ENCODE peak calls at places on chromosome 11, in four cellular contexts. One of them, this sample, is unnamed.

GRCh38 chr11:47858169-47858543 is 10.0 kb upstream of the NUP160 start:
- DNase-seq in adrenal gland: no peak
- DNase-seq in H9: no peak
- DNase-seq in hepatocyte: peak; percentile 27
- DNase-seq in this sample: no peak

GRCh38 chr11:121036981-121037380 is 13.1 kb downstream of the TBCEL start:
- DNase-seq in adrenal gland: no peak
- DNase-seq in H9: no peak
- DNase-seq in hepatocyte: no peak
- DNase-seq in this sample: no peak

GRCh38 chr11:87604350-87604749 is 566.6 kb downstream of the TMEM135 start:
- DNase-seq in adrenal gland: no peak
- DNase-seq in H9: no peak
- DNase-seq in hepatocyte: no peak
- DNase-seq in this sample: no peak

GRCh38 chr11:2778630-2779498 is 79.1 kb upstream of the KCNQ1OT1 start:
- DNase-seq in adrenal gland: peak; percentile 90
- DNase-seq in H9: peak; percentile 28
- DNase-seq in hepatocyte: peak; percentile 92
- DNase-seq in this sample: peak; percentile 44

GRCh38 chr11:97202613-97203292 is 812.9 kb downstream of the JRKL start:
- DNase-seq in adrenal gland: no peak
- DNase-seq in H9: no peak
- DNase-seq in hepatocyte: no peak
- DNase-seq in this sample: no peak

GRCh38 chr11:44708523-44709280 is 18.1 kb upstream of the TSPAN18 start:
- DNase-seq in adrenal gland: no peak
- DNase-seq in H9: no peak
- DNase-seq in hepatocyte: no peak
- DNase-seq in this sample: no peak

GRCh38 chr11:100872951-100873350 is 185.9 kb downstream of the ARHGAP42 start:
- DNase-seq in adrenal gland: no peak
- DNase-seq in H9: no peak
- DNase-seq in hepatocyte: no peak
- DNase-seq in this sample: no peak

GRCh38 chr11:100972046-100972445 is 157.6 kb downstream of the PGR start:
- DNase-seq in adrenal gland: no peak
- DNase-seq in H9: no peak
- DNase-seq in hepatocyte: no peak
- DNase-seq in this sample: no peak

GRCh38 chr11:74097838-74098237 is 73.0 kb downstream of the C2CD3 start:
- DNase-seq in adrenal gland: no peak
- DNase-seq in H9: no peak
- DNase-seq in hepatocyte: no peak
- DNase-seq in this sample: no peak

GRCh38 chr11:83409891-83410290 is 123.7 kb upstream of the CCDC90B start:
- DNase-seq in adrenal gland: no peak
- DNase-seq in H9: no peak
- DNase-seq in hepatocyte: no peak
- DNase-seq in this sample: no peak

GRCh38 chr11:304061-304506 is 3.5 kb upstream of the IFITM2 start:
- DNase-seq in adrenal gland: no peak
- DNase-seq in H9: no peak
- DNase-seq in hepatocyte: no peak
- DNase-seq in this sample: no peak
- H3K27ac ChIP-seq in adrenal gland: no peak overlapping the region
- H3K27ac ChIP-seq in H9: no peak overlapping the region
- H3K27ac ChIP-seq in hepatocyte: no peak overlapping the region
- H3K27ac ChIP-seq in this sample: no peak overlapping the region

GRCh38 chr11:12695221-12695794 is 21.1 kb downstream of the TEAD1 start:
- DNase-seq in adrenal gland: no peak
- DNase-seq in H9: no peak
- DNase-seq in hepatocyte: no peak
- DNase-seq in this sample: no peak

GRCh38 chr11:12696911-12697581 is 22.8 kb downstream of the TEAD1 start:
- DNase-seq in adrenal gland: no peak
- DNase-seq in H9: no peak
- DNase-seq in hepatocyte: no peak
- DNase-seq in this sample: no peak

GRCh38 chr11:12694182-12694531 is 19.9 kb downstream of the TEAD1 start:
- DNase-seq in adrenal gland: no peak
- DNase-seq in H9: no peak
- DNase-seq in hepatocyte: peak; percentile 49
- DNase-seq in this sample: no peak

GRCh38 chr11:12698049-12698448 is 23.8 kb downstream of the TEAD1 start:
- DNase-seq in adrenal gland: no peak
- DNase-seq in H9: no peak
- DNase-seq in hepatocyte: no peak
- DNase-seq in this sample: no peak

DNA sequence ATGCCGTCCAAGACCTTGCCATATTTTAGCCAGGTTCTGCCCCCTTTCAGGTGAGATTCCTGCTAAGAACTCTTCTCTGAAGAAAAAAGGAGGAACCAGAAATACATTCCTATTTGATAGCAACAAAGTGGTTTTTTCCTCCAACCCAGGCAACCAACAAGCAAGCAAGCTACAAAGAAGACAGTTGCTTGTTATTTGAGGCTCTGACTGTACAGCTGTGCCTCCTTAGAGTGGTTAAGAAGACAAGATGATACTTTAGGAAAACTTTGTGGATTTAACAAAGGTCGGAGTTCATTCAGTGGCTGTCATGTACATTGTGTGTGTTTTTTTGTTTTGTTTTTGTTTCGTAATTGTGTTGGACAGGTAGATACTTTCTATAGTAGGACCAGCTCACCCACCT is 21.7 kb downstream of the TEAD1 start:
- DNase-seq in adrenal gland: no peak
- DNase-seq in H9: no peak
- DNase-seq in hepatocyte: no peak
- DNase-seq in this sample: no peak
- H3K27ac ChIP-seq in adrenal gland: no peak overlapping the region
- H3K27ac ChIP-seq in H9: no peak overlapping the region
- H3K27ac ChIP-seq in hepatocyte: peak overlapping the region; percentile 97
- H3K27ac ChIP-seq in this sample: no peak overlapping the region

DNA sequence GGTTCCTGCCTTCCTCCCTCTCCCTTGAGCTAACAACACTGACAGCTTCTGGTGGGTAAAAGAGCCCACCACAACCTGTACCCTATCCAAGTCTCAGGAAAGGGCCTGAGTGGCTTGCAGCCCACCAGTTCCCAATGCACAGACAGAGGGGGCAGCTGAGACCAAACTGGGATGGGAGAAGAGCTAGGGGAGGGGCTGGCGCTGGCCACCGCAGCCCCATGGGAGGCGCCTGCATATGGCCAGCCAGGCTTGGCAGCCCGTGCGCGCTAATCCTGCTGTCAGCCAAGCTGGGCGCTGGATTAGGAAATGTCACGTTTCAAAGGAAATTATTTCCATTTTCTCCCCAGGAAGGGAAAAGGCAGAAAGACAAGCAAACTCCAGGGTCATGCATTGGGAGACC is 236.8 kb downstream of the BUD13 start:
- DNase-seq in adrenal gland: no peak
- DNase-seq in H9: no peak
- DNase-seq in hepatocyte: no peak
- DNase-seq in this sample: no peak
- H3K27ac ChIP-seq in adrenal gland: no peak overlapping the region
- H3K27ac ChIP-seq in H9: no peak overlapping the region
- H3K27ac ChIP-seq in hepatocyte: no peak overlapping the region
- H3K27ac ChIP-seq in this sample: no peak overlapping the region

DNA sequence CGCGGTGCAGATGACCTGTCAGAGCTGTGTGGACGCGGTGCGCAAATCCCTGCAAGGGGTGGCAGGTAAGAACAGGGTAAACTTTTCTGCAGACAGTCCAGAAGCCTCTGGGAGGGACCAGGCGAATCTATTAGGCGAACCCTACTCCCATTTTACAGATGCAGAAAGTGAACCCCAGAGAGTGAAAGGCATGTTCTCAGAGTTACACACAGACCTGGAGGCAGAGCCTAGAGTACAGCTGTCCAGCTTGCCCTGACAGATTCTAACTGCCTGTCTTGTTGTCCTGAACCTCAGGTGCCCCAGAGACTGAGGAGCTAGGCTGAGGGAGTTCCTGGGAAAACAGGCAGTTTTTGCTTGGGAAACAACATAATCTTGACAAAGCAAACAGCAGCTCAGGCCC is 665 bp downstream of the CCS start:
- DNase-seq in adrenal gland: no peak
- DNase-seq in H9: no peak
- DNase-seq in hepatocyte: no peak
- DNase-seq in this sample: no peak
- H3K27ac ChIP-seq in adrenal gland: no peak overlapping the region
- H3K27ac ChIP-seq in H9: no peak overlapping the region
- H3K27ac ChIP-seq in hepatocyte: peak overlapping the region; percentile 84
- H3K27ac ChIP-seq in this sample: no peak overlapping the region

DNA sequence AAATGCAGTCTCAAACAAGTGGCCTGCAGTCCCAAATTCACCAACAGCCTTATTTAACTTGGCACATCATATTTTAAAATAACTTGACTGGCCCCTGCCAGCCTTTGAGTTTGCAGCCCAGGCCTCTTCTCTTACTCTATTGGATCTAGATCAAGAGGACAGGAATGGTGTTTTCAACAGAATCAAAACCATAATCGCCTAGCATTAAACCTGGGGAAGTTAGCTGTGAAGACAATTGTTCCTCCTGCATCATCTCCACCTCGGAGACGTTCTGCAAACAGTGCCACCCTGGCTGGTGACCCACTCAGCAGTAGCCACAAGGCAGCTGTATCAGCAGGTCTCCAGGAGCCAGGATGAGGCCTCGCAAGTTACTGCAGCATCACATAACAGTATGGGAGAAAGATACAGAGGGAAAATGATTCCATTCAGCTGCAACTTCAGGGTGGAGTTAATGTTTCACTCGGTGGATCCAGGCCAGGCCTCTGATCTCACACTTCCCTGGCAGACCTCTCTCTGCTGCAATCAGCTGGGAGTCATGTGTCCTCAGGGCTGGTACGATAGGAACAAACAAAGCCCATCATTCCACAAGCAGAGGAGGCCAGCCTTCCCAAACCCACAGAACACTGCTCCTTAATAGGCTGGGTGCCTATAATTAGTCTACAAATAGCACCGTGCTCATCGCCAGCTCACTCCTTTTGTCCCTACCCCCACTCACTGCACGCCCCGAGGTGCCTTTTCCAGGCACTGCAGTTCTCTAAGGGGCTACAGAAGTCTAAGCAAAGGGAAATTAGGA is 18.6 kb upstream of the SCN2B start:
- DNase-seq in adrenal gland: peak; percentile 65
- DNase-seq in H9: no peak
- DNase-seq in hepatocyte: peak; percentile 90
- DNase-seq in this sample: no peak
- H3K27ac ChIP-seq in adrenal gland: no peak overlapping the region
- H3K27ac ChIP-seq in H9: no peak overlapping the region
- H3K27ac ChIP-seq in hepatocyte: peak overlapping the region; percentile 95
- H3K27ac ChIP-seq in this sample: no peak overlapping the region

GRCh38 chr11:20276661-20277000 is 86.9 kb upstream of the HTATIP2 start:
- DNase-seq in adrenal gland: no peak
- DNase-seq in H9: no peak
- DNase-seq in hepatocyte: no peak
- DNase-seq in this sample: no peak

GRCh38 chr11:20277014-20277413 is 86.5 kb upstream of the HTATIP2 start:
- DNase-seq in adrenal gland: no peak
- DNase-seq in H9: no peak
- DNase-seq in hepatocyte: no peak
- DNase-seq in this sample: peak; percentile 59

GRCh38 chr11:20278727-20279126 is 84.8 kb upstream of the HTATIP2 start:
- DNase-seq in adrenal gland: no peak
- DNase-seq in H9: no peak
- DNase-seq in hepatocyte: no peak
- DNase-seq in this sample: no peak

GRCh38 chr11:20275987-20276660 is 87.4 kb upstream of the HTATIP2 start:
- DNase-seq in adrenal gland: no peak
- DNase-seq in H9: no peak
- DNase-seq in hepatocyte: no peak
- DNase-seq in this sample: peak; percentile 88

GRCh38 chr11:20274031-20274430 is 89.5 kb upstream of the HTATIP2 start:
- DNase-seq in adrenal gland: no peak
- DNase-seq in H9: no peak
- DNase-seq in hepatocyte: no peak
- DNase-seq in this sample: no peak
- H3K27ac ChIP-seq in adrenal gland: no peak overlapping the region
- H3K27ac ChIP-seq in H9: no peak overlapping the region
- H3K27ac ChIP-seq in hepatocyte: no peak overlapping the region
- H3K27ac ChIP-seq in this sample: no peak overlapping the region

DNA sequence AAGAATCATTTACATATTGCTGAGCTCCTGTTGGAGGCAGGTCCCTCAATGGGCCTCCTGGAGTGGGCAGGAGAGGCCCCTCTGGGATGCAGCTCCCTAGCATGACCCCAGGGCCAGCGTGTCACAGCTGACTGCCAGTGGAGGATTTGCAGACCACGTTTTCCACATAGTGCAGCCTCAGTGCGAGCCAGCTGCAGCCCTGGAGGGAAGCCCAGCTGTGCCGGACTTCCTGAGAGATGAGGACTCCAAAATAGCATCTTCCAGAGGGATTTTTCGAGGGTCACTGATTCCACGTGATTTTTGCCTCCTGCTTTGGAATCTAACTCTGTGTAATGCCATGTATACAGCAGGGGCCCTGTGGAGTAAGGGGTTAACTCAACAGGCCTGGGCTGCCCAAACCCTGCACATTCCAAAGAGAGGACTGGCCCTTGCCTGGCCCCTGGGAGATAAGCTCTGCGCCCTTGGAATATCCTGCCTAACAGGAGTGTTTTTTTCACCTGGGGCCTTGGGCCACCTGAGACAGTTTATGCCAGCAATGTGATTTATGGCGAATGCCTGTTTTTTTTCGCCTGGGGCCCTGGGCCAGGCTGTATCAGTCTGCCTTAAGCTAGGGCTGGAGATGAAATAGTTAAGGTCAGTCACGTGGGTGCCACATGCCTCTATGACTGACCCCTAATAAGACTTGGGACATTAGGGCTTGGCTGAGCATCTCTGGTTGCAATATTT is 47.4 kb downstream of the RPS6KA4 start:
- DNase-seq in adrenal gland: peak; percentile 32
- DNase-seq in H9: no peak
- DNase-seq in hepatocyte: peak; percentile 54
- DNase-seq in this sample: peak; percentile 86
- H3K27ac ChIP-seq in adrenal gland: no peak overlapping the region
- H3K27ac ChIP-seq in H9: no peak overlapping the region
- H3K27ac ChIP-seq in hepatocyte: peak overlapping the region; percentile 10
- H3K27ac ChIP-seq in this sample: peak overlapping the region; percentile 41

DNA sequence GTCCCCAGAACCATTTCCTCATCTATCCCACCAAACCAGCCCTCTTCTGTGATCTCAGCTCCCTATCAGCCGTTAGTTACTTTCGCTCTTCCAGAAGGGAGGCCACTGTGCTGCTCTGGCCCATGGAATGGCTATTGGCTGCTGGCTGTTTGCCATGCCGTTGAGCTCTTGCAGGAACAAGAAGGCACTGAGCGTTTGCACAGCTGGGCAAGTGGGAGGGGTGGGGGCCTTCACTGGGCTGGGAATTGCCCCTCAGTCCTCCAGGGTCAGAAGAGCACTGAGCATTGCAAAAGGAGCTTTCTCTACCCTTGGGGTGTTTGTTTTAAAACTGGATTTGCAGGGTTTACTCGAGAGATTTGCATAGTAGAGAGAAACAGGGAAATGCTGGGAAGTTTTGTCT is 129.0 kb upstream of the PARVA start:
- DNase-seq in adrenal gland: peak; percentile 43
- DNase-seq in H9: no peak
- DNase-seq in hepatocyte: peak; percentile 91
- DNase-seq in this sample: peak; percentile 88
- H3K27ac ChIP-seq in adrenal gland: no peak overlapping the region
- H3K27ac ChIP-seq in H9: no peak overlapping the region
- H3K27ac ChIP-seq in hepatocyte: peak overlapping the region; percentile 82
- H3K27ac ChIP-seq in this sample: no peak overlapping the region

GRCh38 chr11:1652442-1652777 is 22.8 kb downstream of the KRTAP5-5 start:
- DNase-seq in adrenal gland: no peak
- DNase-seq in H9: no peak
- DNase-seq in hepatocyte: no peak
- DNase-seq in this sample: no peak
- H3K27ac ChIP-seq in adrenal gland: no peak overlapping the region
- H3K27ac ChIP-seq in H9: no peak overlapping the region
- H3K27ac ChIP-seq in hepatocyte: no peak overlapping the region
- H3K27ac ChIP-seq in this sample: no peak overlapping the region